ENCODE peak calls at places on chromosomes 16 and 17, in seven cellular contexts. J is islet precursor cell; Q is activated T-cell treated with anti-CD3 and anti-CD28 coated beads, Interleukin-2, amount 50 U/mL, for 4 hours; N is GM18507; W is activated naive CD8-positive, alpha-beta T cell treated with anti-CD3 and anti-CD28 coated beads, Interleukin-2, amount 50 U/mL, for 24 hours; F is head of caudate nucleus; G is GM12891. R is an unnamed sample.

GRCh38 chr17:73705594-73705993 is 61.3 kb upstream of the SDK2 start:
- DNase-seq in J (peak; percentile 94), Q (no peak), N (no peak), W (no peak), F (no peak), G (no peak), R (no peak)

GRCh38 chr16:11796227-11797165 is 562 bp downstream of the ZC3H7A start:
- DNase-seq in J (peak; percentile 81), Q (peak; percentile 5), N (no peak), W (no peak), F (peak; percentile 48), G (no peak), R (peak; percentile 22)

GRCh38 chr17:73899839-73900238 is 255.6 kb upstream of the SDK2 start:
- DNase-seq in J (peak; percentile 36), Q (no peak), N (no peak), W (no peak), F (no peak), G (no peak), R (no peak)

GRCh38 chr16:81436381-81436780 is 8.2 kb upstream of the CMIP start:
- DNase-seq in J (no peak), Q (no peak), N (no peak), W (no peak), F (no peak), G (no peak), R (no peak)

GRCh38 chr16:72434159-72434558 is 262.2 kb upstream of the PMFBP1 start:
- DNase-seq in J (no peak), Q (no peak), N (no peak), W (no peak), F (no peak), G (no peak), R (no peak)

GRCh38 chr16:29806641-29807425 is 504 bp downstream of the MAZ start:
- DNase-seq in J (peak; percentile 79), Q (peak; percentile 45), N (no peak), W (peak; percentile 74), F (no peak), G (no peak), R (no peak)

GRCh38 chr16:6124136-6124535 is 1026.5 kb upstream of the EEF2KMT start:
- DNase-seq in J (no peak), Q (no peak), N (no peak), W (no peak), F (no peak), G (no peak), R (no peak)

GRCh38 chr16:11258553-11259287 is 2.7 kb upstream of the SOCS1 start:
- DNase-seq in J (no peak), Q (peak; percentile 12), N (peak; percentile 56), W (no peak), F (peak; percentile 76), G (peak; percentile 64), R (peak; percentile 3)

GRCh38 chr17:75568412-75569255 is 19.0 kb upstream of the MYO15B start:
- DNase-seq in J (peak; percentile 48), Q (no peak), N (no peak), W (no peak), F (no peak), G (no peak), R (no peak)

GRCh38 chr16:5851583-5851982 is 754.0 kb upstream of the EEF2KMT start:
- DNase-seq in J (no peak), Q (no peak), N (no peak), W (no peak), F (no peak), G (no peak), R (no peak)

GRCh38 chr17:56913000-56913866 is 616 bp downstream of the TRIM25 start:
- DNase-seq in J (no peak), Q (no peak), N (no peak), W (no peak), F (no peak), G (no peak), R (no peak)

GRCh38 chr17:70190959-70191805 is 21.9 kb downstream of the KCNJ2 start:
- DNase-seq in J (no peak), Q (no peak), N (no peak), W (no peak), F (no peak), G (no peak), R (no peak)

GRCh38 chr17:68511671-68512246 is 471 bp upstream of the PRKAR1A start:
- DNase-seq in J (peak; percentile 95), Q (peak; percentile 65), N (peak; percentile 36), W (peak; percentile 65), F (peak; percentile 85), G (peak; percentile 49), R (peak; percentile 56)

GRCh38 chr16:60682219-60682618 is 1354.0 kb downstream of the CDH8 start:
- DNase-seq in J (no peak), Q (no peak), N (no peak), W (no peak), F (no peak), G (no peak), R (no peak)

GRCh38 chr17:2034806-2035548 is 5.0 kb downstream of the DPH1 start:
- DNase-seq in J (no peak), Q (no peak), N (no peak), W (no peak), F (no peak), G (no peak), R (no peak)

GRCh38 chr16:46972971-46973456 is 460 bp downstream of the DNAJA2 start:
- DNase-seq in J (peak; percentile 67), Q (peak; percentile 26), N (peak; percentile 26), W (peak; percentile 60), F (no peak), G (no peak), R (peak; percentile 23)

GRCh38 chr17:73952498-73953205 is 250.8 kb upstream of the RPL38 start:
- DNase-seq in J (peak; percentile 81), Q (peak; percentile 28), N (no peak), W (peak; percentile 56), F (no peak), G (peak; percentile 44), R (peak; percentile 9)

GRCh38 chr16:11350531-11351335 is 5.5 kb downstream of the RMI2 start:
- DNase-seq in J (no peak), Q (no peak), N (no peak), W (no peak), F (no peak), G (no peak), R (no peak)

GRCh38 chr17:27241346-27241946 is 52.5 kb upstream of the WSB1 start:
- DNase-seq in J (peak; percentile 99), Q (no peak), N (no peak), W (no peak), F (no peak), G (no peak), R (no peak)

GRCh38 chr16:51326131-51326856 is 175.2 kb upstream of the SALL1 start:
- DNase-seq in J (peak; percentile 70), Q (no peak), N (no peak), W (no peak), F (no peak), G (no peak), R (no peak)

GRCh38 chr17:29588561-29589411 is 662 bp downstream of the GIT1 start:
- DNase-seq in J (no peak), Q (peak; percentile 66), N (no peak), W (peak; percentile 50), F (no peak), G (no peak), R (no peak)

GRCh38 chr17:81261582-81262336 is 22.6 kb downstream of the NDUFAF8 start:
- DNase-seq in J (no peak), Q (no peak), N (no peak), W (no peak), F (no peak), G (no peak), R (no peak)